ENCODE peak calls at places on chromosomes 1 and 21, in ten cellular contexts. V is astrocyte; H is Caco-2; O is testis; W is suprapubic skin; K is CD8-positive, alpha-beta T cell; U is astrocyte of the spinal cord; B is SJCRH30; F is RWPE2; M is lung. D is an unnamed sample.

GRCh38 chr1:17216078-17216477 is 11.2 kb downstream of the PADI1 start:
- DNase-seq in V (no peak), H (no peak), O (no peak), W (no peak), K (no peak), U (no peak), B (no peak), F (no peak), M (no peak), D (no peak)

GRCh38 chr1:90391116-90391515 is 326.0 kb downstream of the BARHL2 start:
- DNase-seq in V (peak), H (no peak), O (no peak), W (no peak), K (no peak), U (peak), B (no peak), F (no peak), M (no peak), D (no peak)

GRCh38 chr1:210688482-210689233 is 360.0 kb downstream of the HHAT start:
- DNase-seq in V (no peak), H (no peak), O (no peak), W (no peak), K (no peak), U (no peak), B (no peak), F (no peak), M (no peak), D (no peak)

GRCh38 chr1:113886417-113887391 is 677 bp downstream of the BCL2L15 start:
- DNase-seq in V (no peak), H (no peak), O (no peak), W (no peak), K (no peak), U (no peak), B (no peak), F (no peak), M (no peak), D (no peak)

GRCh38 chr1:65942476-65942875 is 149.8 kb downstream of the PDE4B start:
- DNase-seq in V (no peak), H (no peak), O (no peak), W (no peak), K (no peak), U (no peak), B (no peak), F (no peak), M (no peak), D (no peak)

GRCh38 chr1:108801101-108801500 is 54.6 kb downstream of the STXBP3 start:
- DNase-seq in V (peak), H (no peak), O (no peak), W (no peak), K (no peak), U (peak), B (no peak), F (no peak), M (no peak), D (no peak)

GRCh38 chr1:205314986-205315618 is 6.4 kb downstream of the NUAK2 start:
- DNase-seq in V (no peak), H (no peak), O (no peak), W (no peak), K (no peak), U (no peak), B (no peak), F (no peak), M (no peak), D (no peak)

GRCh38 chr1:180626711-180627110 is 5.1 kb upstream of the XPR1 start:
- DNase-seq in V (no peak), H (no peak), O (no peak), W (no peak), K (no peak), U (no peak), B (no peak), F (no peak), M (no peak), D (no peak)

GRCh38 chr1:88877382-88877825 is 14.0 kb downstream of the GTF2B start:
- DNase-seq in V (peak), H (no peak), O (no peak), W (no peak), K (no peak), U (peak), B (peak), F (no peak), M (no peak), D (no peak)

GRCh38 chr1:50279622-50280320 is 143.5 kb downstream of the DMRTA2 start:
- DNase-seq in V (no peak), H (peak), O (peak), W (no peak), K (no peak), U (peak), B (peak), F (no peak), M (no peak), D (no peak)

GRCh38 chr1:57061369-57061768 is 95.6 kb upstream of the C8B start:
- DNase-seq in V (no peak), H (peak), O (no peak), W (no peak), K (no peak), U (no peak), B (no peak), F (no peak), M (no peak), D (no peak)

GRCh38 chr1:42165511-42166210 is 1.1 kb upstream of the GUCA2A start:
- DNase-seq in V (peak), H (peak), O (no peak), W (no peak), K (no peak), U (peak), B (peak), F (peak), M (peak), D (no peak)

GRCh38 chr1:209435654-209436566 is 147.6 kb upstream of the CAMK1G start:
- DNase-seq in V (peak), H (peak), O (peak), W (peak), K (no peak), U (peak), B (peak), F (no peak), M (peak), D (no peak)

DNA sequence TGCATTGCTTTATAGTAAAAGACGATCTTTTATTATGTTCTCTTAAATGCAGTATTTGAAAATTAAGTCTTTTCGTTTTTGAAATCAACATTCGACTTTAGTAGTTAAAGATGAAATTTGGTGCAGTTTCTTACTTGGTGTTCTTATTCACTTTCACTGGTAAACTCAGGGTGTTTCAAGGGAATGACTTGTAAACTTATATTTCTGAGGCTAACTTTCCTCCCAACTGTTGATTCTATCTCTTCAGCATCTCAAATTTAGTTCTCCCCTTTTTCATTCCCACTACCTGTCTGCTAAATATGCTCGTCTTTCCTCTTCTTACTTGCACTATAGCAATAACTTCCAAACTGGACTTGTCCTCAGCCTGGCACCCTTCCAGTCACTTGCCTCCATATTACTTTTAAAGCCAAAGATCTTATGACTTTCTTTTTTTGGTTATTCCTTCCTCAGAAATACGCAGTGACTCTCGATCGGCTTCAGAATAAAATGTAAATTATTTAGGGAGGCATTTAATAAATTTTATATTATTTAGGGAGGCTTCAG is 988 bp downstream of the SLC35A3 start:
- DNase-seq in V (no peak), H (no peak), O (no peak), W (no peak), K (no peak), U (no peak), B (peak), F (no peak), M (no peak), D (no peak)
- H3K4me3 ChIP-seq in V (peak), H (peak), O (peak), W (peak), K (peak), U (peak), B (peak), F (peak), M (peak), D (peak)

GRCh38 chr1:116739371-116740007 is 14.7 kb upstream of the CD2 start:
- DNase-seq in V (no peak), H (no peak), O (no peak), W (no peak), K (no peak), U (no peak), B (no peak), F (no peak), M (no peak), D (no peak)
- H3K4me3 ChIP-seq in V (no peak), H (no peak), O (no peak), W (no peak), K (no peak), U (no peak), B (no peak), F (no peak), M (no peak), D (no peak)

DNA sequence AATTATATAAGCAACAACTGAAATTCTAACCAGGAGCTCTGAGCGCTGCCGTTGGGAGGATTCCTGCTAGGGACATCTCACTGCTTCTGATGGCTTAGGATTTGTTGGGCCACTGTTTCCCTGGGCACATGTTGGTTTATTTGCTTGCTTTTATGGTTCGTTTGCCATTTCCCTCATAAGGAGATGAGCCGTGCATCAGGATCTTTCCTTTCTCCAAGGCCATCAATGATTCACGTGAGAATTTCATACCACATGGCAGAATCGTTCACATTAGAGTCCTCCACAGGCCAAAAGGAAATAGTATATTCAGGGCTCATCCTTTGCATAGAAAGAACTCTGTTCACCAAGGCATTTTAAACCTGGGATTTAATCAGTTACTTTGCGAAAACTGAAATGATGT is 112.0 kb downstream of the ZBTB18 start:
- DNase-seq in V (peak), H (no peak), O (no peak), W (no peak), K (no peak), U (peak), B (peak), F (no peak), M (no peak), D (no peak)
- H3K4me3 ChIP-seq in V (peak), H (no peak), O (no peak), W (no peak), K (no peak), U (no peak), B (no peak), F (no peak), M (no peak), D (no peak)

GRCh38 chr1:197928849-197929336 is 11.7 kb downstream of the LHX9 start:
- DNase-seq in V (no peak), H (no peak), O (peak), W (no peak), K (no peak), U (no peak), B (no peak), F (no peak), M (no peak), D (no peak)
- H3K4me3 ChIP-seq in V (peak), H (no peak), O (no peak), W (no peak), K (no peak), U (peak), B (no peak), F (peak), M (no peak), D (no peak)

GRCh38 chr1:206770531-206771352 is at the start of gene IL19:
- DNase-seq in V (peak), H (no peak), O (no peak), W (no peak), K (no peak), U (peak), B (no peak), F (no peak), M (no peak), D (peak)
- H3K4me3 ChIP-seq in V (no peak), H (no peak), O (no peak), W (peak), K (no peak), U (no peak), B (no peak), F (no peak), M (no peak), D (peak)

GRCh38 chr21:34526236-34526617 is 14.2 kb upstream of the KCNE1 start:
- DNase-seq in V (no peak), H (no peak), O (no peak), W (no peak), K (no peak), U (no peak), B (peak), F (no peak), M (no peak), D (no peak)

GRCh38 chr21:34530264-34530663 is 18.3 kb upstream of the KCNE1 start:
- DNase-seq in V (peak), H (no peak), O (no peak), W (no peak), K (no peak), U (peak), B (no peak), F (no peak), M (no peak), D (no peak)

GRCh38 chr21:34524671-34525601 is 12.9 kb upstream of the KCNE1 start:
- DNase-seq in V (peak), H (peak), O (peak), W (no peak), K (no peak), U (peak), B (peak), F (no peak), M (no peak), D (no peak)

GRCh38 chr21:34528131-34528561 is 16.1 kb upstream of the KCNE1 start:
- DNase-seq in V (peak), H (no peak), O (no peak), W (no peak), K (no peak), U (peak), B (no peak), F (no peak), M (no peak), D (no peak)

DNA sequence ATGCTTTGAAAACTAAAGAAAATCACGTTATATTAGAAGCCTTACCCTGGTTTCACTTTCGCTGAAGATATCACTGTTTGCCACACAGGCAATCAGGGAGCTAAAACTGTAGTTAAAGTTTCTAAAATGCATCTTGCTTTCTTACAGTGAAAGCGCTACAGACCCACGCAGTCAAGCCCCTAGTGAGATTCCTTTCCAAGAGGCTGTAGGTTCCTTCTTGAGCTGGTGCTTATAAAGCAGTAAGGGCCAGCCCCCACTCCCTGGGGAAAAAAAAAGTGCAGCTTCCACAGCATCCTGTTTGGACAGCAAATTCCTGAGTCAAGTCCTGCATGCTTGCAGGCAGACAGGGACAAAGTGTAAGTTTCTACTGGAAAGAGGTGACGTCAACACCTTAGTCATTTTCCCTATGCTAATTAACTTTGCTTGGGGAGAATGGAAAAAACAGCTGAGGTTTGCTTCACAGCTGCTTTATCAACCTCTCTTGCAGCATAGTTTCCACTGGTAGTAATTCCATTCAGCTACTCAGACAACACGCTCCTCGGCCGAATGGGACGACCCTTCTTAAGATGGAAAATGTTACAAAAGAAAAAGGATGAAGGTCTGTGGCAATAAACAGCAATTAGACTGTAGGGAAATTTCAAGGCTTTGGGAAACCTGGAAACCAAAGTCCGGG is 14.7 kb upstream of the KCNE1 start:
- DNase-seq in V (peak), H (peak), O (peak), W (peak), K (no peak), U (peak), B (peak), F (no peak), M (peak), D (peak)
- H3K4me3 ChIP-seq in V (peak), H (peak), O (peak), W (peak), K (no peak), U (peak), B (peak), F (peak), M (peak), D (peak)

DNA sequence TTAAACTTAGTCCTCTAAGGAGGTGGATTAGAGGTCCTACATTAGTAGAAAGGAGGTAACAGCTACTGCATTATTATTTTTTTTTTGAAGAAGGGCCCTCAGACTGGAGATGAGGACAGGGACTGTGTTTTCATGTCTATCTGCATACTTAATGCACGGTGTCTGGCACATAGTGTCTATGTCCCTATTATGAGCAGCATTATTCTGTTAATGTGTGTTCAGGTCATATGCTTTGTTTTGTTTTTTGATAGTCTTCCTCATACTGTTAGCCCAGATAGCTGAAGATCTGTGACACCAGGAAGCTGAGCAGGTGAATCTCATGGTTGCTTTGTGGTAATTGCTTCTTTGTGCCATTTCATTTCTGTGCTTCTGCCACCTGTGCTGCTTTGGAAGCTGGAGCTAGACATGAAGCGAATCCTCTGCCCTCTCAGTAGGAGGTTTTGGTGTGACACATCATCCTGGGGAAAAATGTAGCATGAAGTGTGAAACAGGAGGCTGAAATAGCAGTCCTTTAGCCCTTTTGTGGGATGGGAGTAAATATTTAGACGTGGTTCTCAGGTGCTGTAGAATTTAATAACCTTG is 15.8 kb downstream of the SMAP2 start:
- DNase-seq in V (no peak), H (no peak), O (no peak), W (no peak), K (no peak), U (no peak), B (no peak), F (no peak), M (no peak), D (no peak)
- H3K4me3 ChIP-seq in V (no peak), H (no peak), O (no peak), W (peak), K (peak), U (no peak), B (no peak), F (no peak), M (no peak), D (no peak)

DNA sequence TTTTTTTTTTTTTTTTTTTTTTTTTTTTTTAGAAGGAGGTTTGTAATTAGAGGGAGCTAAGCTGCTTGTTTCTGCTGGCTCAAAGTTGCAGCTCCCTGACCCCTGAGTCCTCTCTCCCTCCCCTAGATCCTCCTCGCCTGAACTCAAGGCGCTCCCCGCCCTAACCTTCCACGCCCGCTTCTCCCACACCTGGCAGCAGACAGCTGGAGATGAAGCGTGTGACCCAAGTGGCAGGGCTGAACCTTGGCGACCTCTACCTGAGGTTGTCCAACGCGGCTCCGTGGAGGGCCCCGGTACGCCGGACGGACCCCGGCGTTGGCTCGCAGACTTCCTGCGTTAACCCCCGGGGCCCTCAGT is 795 bp downstream of the NGF start:
- DNase-seq in V (no peak), H (no peak), O (peak), W (peak), K (no peak), U (no peak), B (no peak), F (no peak), M (no peak), D (no peak)
- H3K4me3 ChIP-seq in V (peak), H (no peak), O (peak), W (peak), K (no peak), U (peak), B (peak), F (peak), M (peak), D (peak)

GRCh38 chr1:59298178-59298583 is 1.3 kb downstream of the FGGY start:
- DNase-seq in V (no peak), H (no peak), O (peak), W (no peak), K (no peak), U (no peak), B (peak), F (no peak), M (no peak), D (no peak)
- H3K4me3 ChIP-seq in V (no peak), H (no peak), O (no peak), W (no peak), K (no peak), U (no peak), B (no peak), F (no peak), M (no peak), D (no peak)